ENCODE peak calls at places on chromosome 19, in ten cellular contexts. W is NCI-H345; N is upper lobe of right lung; T is ureter; J is CD8-positive, alpha-beta T cell; S is lower leg skin; Q is substantia nigra; R is occipital lobe; H is stimulated activated CD4-positive, alpha-beta T cell treated with anti-CD3 and anti-CD28 coated beads, Interleukin-4, amount 100 ng/mL, for 24 hours; A is H54. M is an unnamed sample.
A peak's percentile ranks its signal among the peaks of the same experiment; 100 is the strongest.

GRCh38 chr19:13001502-13002388 is 6.5 kb downstream of the NFIX start:
- DNase-seq in W (no peak), N (no peak), T (peak; percentile 85), J (no peak), S (no peak), Q (peak; percentile 92), R (peak; percentile 92), H (no peak), A (no peak), M (no peak)

GRCh38 chr19:3609779-3610719 is 3.4 kb upstream of the TBXA2R start:
- DNase-seq in W (no peak), N (no peak), T (no peak), J (no peak), S (no peak), Q (no peak), R (no peak), H (no peak), A (peak; percentile 59), M (peak; percentile 36)

GRCh38 chr19:29491491-29491890 is 34.3 kb upstream of the VSTM2B start:
- DNase-seq in W (no peak), N (no peak), T (no peak), J (no peak), S (no peak), Q (no peak), R (no peak), H (no peak), A (no peak), M (no peak)

GRCh38 chr19:48283908-48284307 is 14.0 kb downstream of the ZNF114 start:
- DNase-seq in W (no peak), N (no peak), T (no peak), J (no peak), S (no peak), Q (no peak), R (no peak), H (no peak), A (no peak), M (peak; percentile 75)

GRCh38 chr19:58000677-58001076 is 1.9 kb downstream of the ZNF606 start:
- DNase-seq in W (no peak), N (no peak), T (no peak), J (no peak), S (no peak), Q (no peak), R (no peak), H (no peak), A (no peak), M (no peak)

GRCh38 chr19:51366999-51367564 is 894 bp upstream of the ETFB start:
- DNase-seq in W (no peak), N (peak; percentile 79), T (peak; percentile 61), J (no peak), S (peak; percentile 90), Q (no peak), R (peak; percentile 39), H (peak; percentile 43), A (no peak), M (no peak)

GRCh38 chr19:34351382-34351802 is 13.6 kb upstream of the GPI start:
- DNase-seq in W (peak; percentile 19), N (no peak), T (no peak), J (peak; percentile 56), S (no peak), Q (no peak), R (no peak), H (no peak), A (no peak), M (peak; percentile 22)

GRCh38 chr19:4304509-4305252 is at the start of gene FSD1:
- DNase-seq in W (peak; percentile 80), N (no peak), T (no peak), J (peak; percentile 75), S (no peak), Q (peak; percentile 2), R (peak; percentile 19), H (peak; percentile 73), A (peak; percentile 97), M (peak; percentile 66)

GRCh38 chr19:23957660-23958281 is 43.1 kb downstream of the ZNF726 start:
- DNase-seq in W (no peak), N (no peak), T (no peak), J (no peak), S (no peak), Q (no peak), R (no peak), H (no peak), A (peak; percentile 47), M (peak; percentile 95)

GRCh38 chr19:33473644-33474305 is 47.8 kb downstream of the PEPD start:
- DNase-seq in W (no peak), N (peak; percentile 31), T (no peak), J (peak; percentile 25), S (peak; percentile 58), Q (no peak), R (no peak), H (no peak), A (peak; percentile 60), M (peak; percentile 82)

GRCh38 chr19:23971598-23971997 is 56.9 kb downstream of the ZNF726 start:
- DNase-seq in W (no peak), N (no peak), T (no peak), J (no peak), S (no peak), Q (no peak), R (no peak), H (no peak), A (no peak), M (no peak)

GRCh38 chr19:5445667-5446066 is 9.6 kb upstream of the ZNRF4 start:
- DNase-seq in W (no peak), N (no peak), T (no peak), J (no peak), S (no peak), Q (no peak), R (no peak), H (no peak), A (peak; percentile 62), M (peak; percentile 61)

GRCh38 chr19:34364830-34365462 is at the start of gene GPI:
- DNase-seq in W (peak; percentile 82), N (peak; percentile 85), T (peak; percentile 65), J (peak; percentile 81), S (peak; percentile 89), Q (no peak), R (peak; percentile 80), H (peak; percentile 73), A (peak; percentile 83), M (peak; percentile 70)

GRCh38 chr19:30095171-30095570 is 153.1 kb downstream of the URI1 start:
- DNase-seq in W (no peak), N (peak; percentile 37), T (no peak), J (no peak), S (no peak), Q (no peak), R (no peak), H (no peak), A (no peak), M (no peak)

GRCh38 chr19:29378543-29379105 is 147.2 kb upstream of the VSTM2B start:
- DNase-seq in W (no peak), N (no peak), T (peak; percentile 5), J (no peak), S (peak; percentile 34), Q (no peak), R (no peak), H (no peak), A (no peak), M (no peak)

GRCh38 chr19:18932216-18932841 is 8.7 kb downstream of the HOMER3 start:
- DNase-seq in W (no peak), N (peak; percentile 87), T (peak; percentile 74), J (peak; percentile 77), S (peak; percentile 94), Q (no peak), R (peak; percentile 48), H (peak; percentile 85), A (no peak), M (no peak)

GRCh38 chr19:17073869-17074627 is 1.2 kb downstream of the HAUS8 start:
- DNase-seq in W (peak; percentile 53), N (no peak), T (peak; percentile 49), J (no peak), S (no peak), Q (no peak), R (no peak), H (no peak), A (no peak), M (peak; percentile 38)

GRCh38 chr19:19315444-19315843 is 4.9 kb downstream of the SUGP1 start:
- DNase-seq in W (no peak), N (no peak), T (no peak), J (no peak), S (no peak), Q (no peak), R (no peak), H (no peak), A (no peak), M (no peak)

GRCh38 chr19:50162988-50163387 is at the start of gene IZUMO2:
- DNase-seq in W (no peak), N (no peak), T (no peak), J (no peak), S (no peak), Q (no peak), R (no peak), H (no peak), A (no peak), M (no peak)